ENCODE peak calls at places on chromosomes 1 and 21, in ten cellular contexts. X is CD8-positive, alpha-beta T cell; N is fibroblast of lung; O is spleen; Q is thyroid gland; F is A549; U is cardiac muscle cell; J is left ventricle myocardium inferior; B is lower leg skin; W is PC-9. A is an unnamed sample.

GRCh38 chr1:231564373-231564772 is 35.9 kb downstream of the TSNAX start:
- DNase-seq in X (no peak), N (no peak), O (no peak), Q (no peak), F (no peak), U (no peak), J (no peak), B (no peak), W (no peak), A (no peak)

GRCh38 chr1:110339427-110340206 is 440 bp downstream of the RBM15 start:
- DNase-seq in X (peak), N (peak), O (no peak), Q (peak), F (peak), U (peak), J (peak), B (peak), W (no peak), A (peak)

GRCh38 chr1:71422221-71422620 is 341.4 kb upstream of the ZRANB2 start:
- DNase-seq in X (no peak), N (no peak), O (no peak), Q (no peak), F (no peak), U (no peak), J (no peak), B (no peak), W (no peak), A (no peak)

GRCh38 chr1:59393211-59394180 is 96.6 kb downstream of the FGGY start:
- DNase-seq in X (no peak), N (peak), O (no peak), Q (peak), F (no peak), U (peak), J (peak), B (peak), W (no peak), A (peak)

GRCh38 chr1:111967067-111967690 is 22.3 kb downstream of the KCND3 start:
- DNase-seq in X (no peak), N (no peak), O (peak), Q (peak), F (no peak), U (no peak), J (no peak), B (no peak), W (no peak), A (no peak)

GRCh38 chr1:61054636-61055035 is 27.7 kb upstream of the NFIA start:
- DNase-seq in X (no peak), N (no peak), O (no peak), Q (no peak), F (no peak), U (no peak), J (no peak), B (no peak), W (no peak), A (no peak)

GRCh38 chr1:77533660-77534295 is 148.7 kb downstream of the ZZZ3 start:
- DNase-seq in X (peak), N (peak), O (peak), Q (peak), F (peak), U (peak), J (no peak), B (peak), W (peak), A (peak)

GRCh38 chr1:12001249-12001917 is 17.9 kb upstream of the MIIP start:
- DNase-seq in X (peak), N (peak), O (no peak), Q (peak), F (no peak), U (peak), J (no peak), B (no peak), W (no peak), A (no peak)

GRCh38 chr1:221637641-221638041 is 104.2 kb downstream of the DUSP10 start:
- DNase-seq in X (no peak), N (peak), O (no peak), Q (no peak), F (no peak), U (peak), J (peak), B (no peak), W (no peak), A (no peak)

GRCh38 chr1:228986093-228986904 is 251.0 kb downstream of the RHOU start:
- DNase-seq in X (no peak), N (peak), O (no peak), Q (peak), F (no peak), U (peak), J (peak), B (no peak), W (no peak), A (peak)

GRCh38 chr1:3067671-3068399 is 1.2 kb upstream of the PRDM16 start:
- DNase-seq in X (no peak), N (no peak), O (peak), Q (peak), F (no peak), U (no peak), J (peak), B (no peak), W (no peak), A (no peak)

GRCh38 chr1:203126151-203126865 is 1.2 kb upstream of the ADORA1 start:
- DNase-seq in X (no peak), N (peak), O (peak), Q (no peak), F (peak), U (peak), J (no peak), B (no peak), W (no peak), A (no peak)

GRCh38 chr1:155009221-155009711 is 6.7 kb downstream of the ZBTB7B start:
- DNase-seq in X (no peak), N (no peak), O (no peak), Q (no peak), F (no peak), U (no peak), J (no peak), B (no peak), W (no peak), A (no peak)
- H3K4me3 ChIP-seq in X (no peak), N (no peak), O (no peak), Q (no peak), F (no peak), U (no peak), J (peak), B (peak), W (no peak), A (peak)

GRCh38 chr21:32411366-32412161 is 942 bp upstream of the EVA1C start:
- DNase-seq in X (peak), N (peak), O (peak), Q (peak), F (no peak), U (peak), J (peak), B (peak), W (peak), A (peak)
- H3K4me3 ChIP-seq in X (peak), N (peak), O (peak), Q (peak), F (peak), U (peak), J (peak), B (peak), W (peak), A (peak)

GRCh38 chr1:89762801-89763648 is 57.8 kb upstream of the LRRC8D start:
- DNase-seq in X (peak), N (peak), O (peak), Q (peak), F (peak), U (peak), J (peak), B (peak), W (peak), A (peak)

GRCh38 chr1:89762431-89762800 is 58.4 kb upstream of the LRRC8D start:
- DNase-seq in X (no peak), N (no peak), O (no peak), Q (no peak), F (no peak), U (no peak), J (no peak), B (no peak), W (no peak), A (no peak)

GRCh38 chr1:89761901-89762300 is 58.9 kb upstream of the LRRC8D start:
- DNase-seq in X (no peak), N (no peak), O (no peak), Q (peak), F (no peak), U (no peak), J (no peak), B (no peak), W (no peak), A (no peak)

GRCh38 chr1:89765774-89766173 is 55.1 kb upstream of the LRRC8D start:
- DNase-seq in X (no peak), N (no peak), O (no peak), Q (no peak), F (no peak), U (no peak), J (no peak), B (no peak), W (no peak), A (no peak)

GRCh38 chr1:89763649-89763986 is 57.2 kb upstream of the LRRC8D start:
- DNase-seq in X (no peak), N (no peak), O (no peak), Q (no peak), F (no peak), U (no peak), J (no peak), B (no peak), W (no peak), A (no peak)
- H3K4me3 ChIP-seq in X (peak), N (peak), O (peak), Q (peak), F (peak), U (peak), J (peak), B (no peak), W (no peak), A (peak)

DNA sequence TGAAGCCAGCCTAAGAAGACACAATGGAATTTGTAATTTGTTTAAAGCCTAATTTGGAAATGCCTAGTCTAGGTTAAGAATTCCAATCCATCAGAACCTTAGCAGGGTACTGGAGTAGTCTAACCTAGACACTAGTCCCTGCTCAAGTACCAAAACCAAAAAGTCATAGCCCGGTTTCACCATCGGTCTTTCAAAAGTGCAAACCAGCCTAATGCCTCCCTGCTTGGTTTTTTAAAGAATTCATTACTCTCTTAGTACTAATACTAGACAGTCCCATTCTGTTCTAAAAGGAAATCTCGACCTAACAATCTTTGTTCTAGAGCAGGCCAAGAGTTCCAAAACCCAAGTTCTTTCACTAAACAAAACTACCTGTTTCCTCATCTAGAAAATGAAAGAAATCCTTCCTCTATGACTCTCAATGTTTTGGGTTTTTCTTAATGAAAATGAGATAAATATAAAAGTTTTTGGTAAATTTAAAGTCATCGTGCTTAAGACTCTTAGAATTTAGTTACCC is 2.6 kb downstream of the PUM1 start:
- DNase-seq in X (no peak), N (no peak), O (no peak), Q (no peak), F (no peak), U (no peak), J (no peak), B (no peak), W (no peak), A (no peak)
- H3K4me3 ChIP-seq in X (no peak), N (peak), O (no peak), Q (peak), F (peak), U (peak), J (peak), B (no peak), W (peak), A (peak)

GRCh38 chr1:246081856-246082668 is 425.0 kb downstream of the SMYD3 start:
- DNase-seq in X (no peak), N (no peak), O (no peak), Q (no peak), F (no peak), U (no peak), J (no peak), B (no peak), W (no peak), A (no peak)
- H3K4me3 ChIP-seq in X (no peak), N (no peak), O (no peak), Q (no peak), F (no peak), U (no peak), J (no peak), B (no peak), W (no peak), A (no peak)

GRCh38 chr1:162368451-162368850 is 8.2 kb downstream of the SPATA46 start:
- DNase-seq in X (no peak), N (no peak), O (no peak), Q (no peak), F (no peak), U (no peak), J (no peak), B (no peak), W (no peak), A (no peak)

GRCh38 chr1:162366671-162367070 is 10.0 kb downstream of the SPATA46 start:
- DNase-seq in X (no peak), N (no peak), O (no peak), Q (no peak), F (no peak), U (no peak), J (no peak), B (no peak), W (no peak), A (no peak)

GRCh38 chr1:162367772-162368171 is 8.9 kb downstream of the SPATA46 start:
- DNase-seq in X (no peak), N (no peak), O (no peak), Q (no peak), F (no peak), U (no peak), J (no peak), B (no peak), W (no peak), A (no peak)

GRCh38 chr1:162366149-162366548 is 10.5 kb downstream of the SPATA46 start:
- DNase-seq in X (no peak), N (no peak), O (no peak), Q (no peak), F (no peak), U (no peak), J (no peak), B (no peak), W (no peak), A (no peak)

GRCh38 chr1:162367073-162367472 is 9.6 kb downstream of the SPATA46 start:
- DNase-seq in X (no peak), N (no peak), O (no peak), Q (no peak), F (no peak), U (no peak), J (no peak), B (no peak), W (no peak), A (no peak)
- H3K4me3 ChIP-seq in X (no peak), N (no peak), O (no peak), Q (no peak), F (no peak), U (no peak), J (peak), B (no peak), W (no peak), A (peak)

DNA sequence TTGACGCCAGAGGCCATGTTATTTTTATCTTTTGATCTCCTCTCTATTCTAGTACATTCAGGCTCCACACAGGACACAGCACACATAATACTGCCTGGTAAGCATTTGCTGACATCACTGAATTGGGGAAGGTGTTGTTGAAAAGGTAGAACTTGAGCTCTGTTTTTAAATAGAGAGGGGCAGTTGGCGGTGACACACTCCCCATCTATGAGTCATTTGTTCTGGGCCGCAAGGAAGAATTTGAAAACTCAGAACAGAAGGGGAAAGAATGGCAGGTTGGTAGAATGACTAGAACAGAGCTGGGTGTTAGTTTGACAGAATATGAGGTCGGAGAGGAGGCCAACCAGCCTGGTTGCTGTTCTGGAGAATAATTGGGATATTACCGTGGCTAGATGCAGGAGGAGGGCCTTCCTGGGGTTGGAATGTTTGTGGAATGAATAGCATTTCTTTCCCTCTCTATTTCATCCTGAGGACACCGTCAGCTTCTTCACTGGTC is 52.1 kb upstream of the ERRFI1 start:
- DNase-seq in X (no peak), N (peak), O (no peak), Q (peak), F (no peak), U (peak), J (no peak), B (no peak), W (peak), A (no peak)
- H3K4me3 ChIP-seq in X (no peak), N (no peak), O (no peak), Q (peak), F (peak), U (no peak), J (no peak), B (no peak), W (peak), A (no peak)

A was measured in stomach.